ENCODE peak calls at places on chromosomes 4 and X, in five cellular contexts. A is PC-3, F is OCI-LY7, N is esophagus squamous epithelium, G is heart left ventricle. D is an unnamed sample. For H3K9me3, the result is how much of the 10 kb centered on the place peaks cover.

GRCh38 chrX:76821276-76821675 is 393.8 kb downstream of the MAGEE1 start:
- DNase-seq in F (no peak), A (no peak), N (no peak), G (no peak), D (no peak)

GRCh38 chr4:55183926-55184599 is 58.7 kb upstream of the KDR start:
- DNase-seq in G (no peak), A (peak), F (no peak), N (no peak), D (no peak)

GRCh38 chr4:54165011-54165410 is 64.1 kb upstream of the PDGFRA start:
- DNase-seq in F (no peak), G (no peak), N (no peak), A (no peak), D (no peak)

GRCh38 chrX:42466706-42467105 is 311.3 kb downstream of the PPP1R2C start:
- DNase-seq in N (no peak), A (no peak), G (no peak), F (no peak), D (no peak)

GRCh38 chr4:141425124-141425523 is 204.4 kb downstream of the ZNF330 start:
- DNase-seq in F (no peak), G (no peak), A (peak), N (no peak), D (no peak)

GRCh38 chr4:74157116-74157742 is 689 bp upstream of the MTHFD2L start:
- DNase-seq in F (no peak), G (no peak), N (no peak), A (no peak), D (no peak)

GRCh38 chr4:8401665-8402064 is 38.9 kb downstream of the ACOX3 start:
- DNase-seq in N (no peak), F (no peak), A (no peak), G (no peak), D (no peak)

GRCh38 chr4:9979101-9979815 is 42.0 kb downstream of the SLC2A9 start:
- DNase-seq in G (no peak), A (no peak), F (no peak), N (no peak), D (no peak)

GRCh38 chr4:74133786-74134499 is 24.0 kb upstream of the MTHFD2L start:
- DNase-seq in A (peak), N (peak), G (peak), F (peak), D (peak)

GRCh38 chrX:109372716-109373115 is 109.2 kb downstream of the GUCY2F start:
- DNase-seq in F (no peak), A (no peak), G (no peak), N (no peak), D (no peak)

GRCh38 chrX:96183843-96184242 is 500.8 kb upstream of the DIAPH2 start:
- DNase-seq in N (no peak), F (no peak), A (peak), G (no peak), D (no peak)

GRCh38 chr4:113505057-113505456 is 256.5 kb downstream of the CAMK2D start:
- DNase-seq in N (no peak), F (no peak), G (no peak), A (no peak), D (no peak)

GRCh38 chr4:82744284-82744963 is 54.2 kb downstream of the SCD5 start:
- DNase-seq in G (no peak), F (no peak), N (no peak), A (peak), D (no peak)

GRCh38 chr4:170538821-170539473 is 449.2 kb upstream of the AADAT start:
- DNase-seq in N (no peak), A (no peak), F (no peak), G (no peak), D (no peak)

GRCh38 chr4:107044170-107044569 is 8.1 kb upstream of the DKK2 start:
- DNase-seq in G (no peak), N (no peak), A (peak), F (peak), D (no peak)

GRCh38 chrX:132094169-132094568 is 33.7 kb downstream of the FRMD7 start:
- DNase-seq in F (no peak), N (no peak), G (no peak), A (no peak), D (no peak)

GRCh38 chr4:140497428-140497775 is 691 bp downstream of the MGAT4D start:
- DNase-seq in G (no peak), F (no peak), N (no peak), A (no peak), D (no peak)

GRCh38 chr4:56622176-56622575 is 58.9 kb downstream of the HOPX start:
- DNase-seq in F (no peak), A (peak), N (no peak), G (no peak), D (no peak)
- H3K9me3 ChIP-seq in F (under half), A (under half), N (under half), G (under half), D (under half)

DNA sequence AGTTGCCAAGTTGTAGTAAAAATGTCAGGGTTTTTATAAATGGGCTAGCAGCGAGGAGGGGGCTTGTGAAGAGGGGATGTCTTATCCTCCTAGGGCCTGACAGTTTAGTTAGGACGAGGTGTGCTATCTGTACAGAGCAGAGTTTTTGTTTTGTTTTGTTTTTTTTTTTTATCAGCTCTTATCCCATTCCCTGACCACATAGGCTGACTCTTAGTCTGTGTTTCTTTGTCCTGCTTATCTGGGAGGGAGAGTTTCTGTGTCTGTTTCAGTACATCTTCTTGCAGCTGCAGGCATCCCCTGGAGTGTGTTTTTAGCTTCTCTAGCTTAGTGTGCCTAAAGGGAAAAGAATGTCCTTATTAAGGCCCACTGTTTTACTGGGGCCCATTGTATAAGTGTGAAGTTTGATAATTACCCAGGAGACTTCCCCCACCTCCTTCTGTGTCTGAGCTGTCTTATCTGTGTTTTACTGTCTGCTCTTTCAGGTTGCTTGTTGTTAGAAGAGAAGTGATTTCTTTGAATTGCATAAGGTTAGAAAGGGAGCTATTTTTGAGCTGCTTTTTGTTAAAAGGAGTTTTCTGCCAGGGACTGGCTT is 32.0 kb downstream of the PAGE2 start:
- DNase-seq in N (no peak), A (no peak), F (no peak), G (no peak), D (no peak)
- H3K9me3 ChIP-seq in N (under half), A (under half), F (under half), G (under half), D (under half)

GRCh38 chrX:64842492-64842891 is 133.8 kb downstream of the ZC4H2 start:
- DNase-seq in A (no peak), F (peak), N (no peak), G (no peak), D (no peak)

GRCh38 chrX:64843224-64843623 is 133.0 kb downstream of the ZC4H2 start:
- DNase-seq in F (no peak), N (no peak), G (no peak), A (no peak), D (no peak)
- H3K9me3 ChIP-seq in F (half or more), N (under half), G (under half), A (under half), D (under half)

DNA sequence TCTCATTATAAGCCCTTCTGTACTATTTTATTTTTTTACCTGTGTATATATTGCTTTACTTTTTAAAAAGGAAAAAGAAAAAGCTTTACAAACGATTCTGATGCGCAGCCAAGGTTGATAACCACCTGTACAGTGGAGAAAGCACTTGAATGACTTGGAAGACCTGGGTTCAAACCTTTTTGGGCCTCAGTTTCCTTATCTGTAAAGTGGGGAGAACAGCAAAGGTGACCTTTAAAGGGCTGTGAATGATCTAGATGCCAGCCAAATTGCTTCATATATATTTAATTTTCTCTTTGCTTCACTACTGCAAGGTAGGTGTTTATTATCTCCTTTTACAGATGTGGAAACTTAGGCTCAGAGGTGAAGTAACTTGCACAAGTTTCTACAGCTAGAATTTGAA is 45.0 kb downstream of the SMC1A start:
- DNase-seq in F (no peak), N (no peak), G (no peak), A (no peak), D (no peak)
- H3K9me3 ChIP-seq in F (under half), N (under half), G (under half), A (under half), D (under half)

GRCh38 chrX:54825716-54826428 is 18.3 kb downstream of the MAGED2 start:
- DNase-seq in N (no peak), F (peak), G (no peak), A (peak), D (peak)
- H3K9me3 ChIP-seq in N (under half), F (under half), G (under half), A (under half), D (under half)

GRCh38 chr4:123304151-123305021 is 92.2 kb upstream of the SPRY1 start:
- DNase-seq in F (peak), G (peak), N (no peak), A (no peak), D (no peak)

GRCh38 chr4:123308667-123309066 is 87.9 kb upstream of the SPRY1 start:
- DNase-seq in G (no peak), A (no peak), N (no peak), F (no peak), D (no peak)

GRCh38 chr4:123301942-123302341 is 94.7 kb upstream of the SPRY1 start:
- DNase-seq in G (no peak), F (no peak), A (no peak), N (no peak), D (no peak)

GRCh38 chr4:123300625-123301024 is 96.0 kb upstream of the SPRY1 start:
- DNase-seq in F (no peak), G (no peak), N (no peak), A (no peak), D (no peak)

DNA sequence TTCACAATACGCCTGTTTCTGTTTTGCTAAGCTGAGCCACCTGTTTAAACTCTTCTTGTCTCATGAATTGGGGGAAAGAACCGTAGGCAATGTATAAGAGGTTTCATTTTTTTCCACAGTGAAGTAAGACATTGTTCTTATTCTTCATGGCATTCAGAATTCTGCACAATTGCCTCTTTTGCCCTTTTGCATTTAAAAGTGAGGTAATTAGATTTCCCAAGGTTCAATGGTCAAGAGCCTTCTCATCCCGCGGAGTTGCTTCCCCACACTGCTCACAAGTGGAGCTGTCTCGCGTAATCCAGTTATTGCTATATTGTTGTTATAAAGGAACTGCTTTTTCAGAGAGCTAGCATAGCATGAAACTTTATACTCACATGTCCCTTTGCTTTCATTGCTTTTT is 90.8 kb upstream of the SPRY1 start:
- DNase-seq in G (no peak), N (no peak), A (no peak), F (no peak), D (no peak)
- H3K9me3 ChIP-seq in G (under half), N (under half), A (under half), F (under half), D (under half)

GRCh38 chrX:55253528-55253927 is 11.2 kb downstream of the PAGE3 start:
- DNase-seq in G (no peak), F (no peak), A (no peak), N (no peak), D (no peak)
- H3K9me3 ChIP-seq in G (under half), F (under half), A (under half), N (under half), D (under half)